ENCODE peak calls at places on chromosomes 12 and 14, in four cellular contexts. W, Q, C and O are unnamed samples.

GRCh38 chr12:52798003-52798670 is 2.2 kb upstream of the KRT3 start:
- DNase-seq in C (peak; percentile 75), Q (no peak), W (no peak), O (peak; percentile 31)

GRCh38 chr12:124545508-124546418 is 21.6 kb downstream of the NCOR2 start:
- DNase-seq in C (peak; percentile 52), W (no peak), Q (no peak), O (peak; percentile 65)

GRCh38 chr14:46048127-46048526 is 603.5 kb downstream of the RPL10L start:
- DNase-seq in Q (no peak), W (peak; percentile 35), C (peak; percentile 3), O (no peak)

GRCh38 chr14:96363751-96364336 is 518 bp downstream of the GSKIP start:
- DNase-seq in Q (no peak), C (peak; percentile 56), W (peak; percentile 55), O (peak; percentile 50)

GRCh38 chr12:122087431-122088180 is 9.1 kb downstream of the MLXIP start:
- DNase-seq in C (no peak), W (no peak), Q (no peak), O (no peak)

GRCh38 chr14:35399083-35399807 is 5.3 kb downstream of the NFKBIA start:
- DNase-seq in C (no peak), W (no peak), Q (no peak), O (no peak)

GRCh38 chr12:42481368-42481767 is 108.2 kb downstream of the PRICKLE1 start:
- DNase-seq in W (no peak), C (no peak), Q (no peak), O (no peak)

GRCh38 chr14:49106721-49107689 is 479.2 kb downstream of the RPS29 start:
- DNase-seq in W (no peak), Q (no peak), C (no peak), O (no peak)

GRCh38 chr14:53035796-53036195 is 84.9 kb upstream of the FERMT2 start:
- DNase-seq in W (no peak), C (peak; percentile 48), Q (no peak), O (peak; percentile 50)

GRCh38 chr14:31717294-31718085 is 156.3 kb downstream of the NUBPL start:
- DNase-seq in C (peak; percentile 26), Q (no peak), W (no peak), O (no peak)

GRCh38 chr14:22980672-22981089 is 1.7 kb downstream of the AJUBA start:
- DNase-seq in C (peak; percentile 67), Q (peak; percentile 34), W (peak; percentile 58), O (peak; percentile 43)

GRCh38 chr12:104909761-104910160 is 48.3 kb downstream of the SLC41A2 start:
- DNase-seq in Q (no peak), W (no peak), C (peak; percentile 40), O (peak; percentile 95)

GRCh38 chr12:127126260-127126628 is 1140.7 kb upstream of the TMEM132C start:
- DNase-seq in C (no peak), Q (no peak), W (no peak), O (no peak)

GRCh38 chr12:47949441-47950341 is 13.7 kb upstream of the TMEM106C start:
- DNase-seq in W (peak; percentile 88), C (peak; percentile 87), Q (peak; percentile 79), O (peak; percentile 81)

GRCh38 chr12:129185855-129186254 is 332.6 kb downstream of the GLT1D1 start:
- DNase-seq in Q (no peak), C (no peak), W (no peak), O (no peak)

GRCh38 chr12:10189653-10190052 is 10.8 kb downstream of the TMEM52B start:
- DNase-seq in W (no peak), Q (peak; percentile 32), C (peak; percentile 79), O (peak; percentile 15)

GRCh38 chr12:71605034-71605433 is 58.6 kb downstream of the ZFC3H1 start:
- DNase-seq in C (no peak), Q (no peak), W (no peak), O (no peak)

GRCh38 chr14:54364555-54365415 is 32.0 kb upstream of the CDKN3 start:
- DNase-seq in Q (peak; percentile 25), C (peak; percentile 89), W (no peak), O (peak; percentile 85)

GRCh38 chr12:49776858-49777257 is 35.5 kb downstream of the TMBIM6 start:
- DNase-seq in W (no peak), C (no peak), Q (no peak), O (no peak)

GRCh38 chr12:52137746-52138145 is 54.1 kb downstream of the KRT80 start:
- DNase-seq in W (no peak), C (no peak), Q (no peak), O (no peak)

GRCh38 chr12:79397609-79398008 is 293.2 kb downstream of the PAWR start:
- DNase-seq in C (no peak), Q (no peak), W (no peak), O (no peak)

GRCh38 chr12:19757317-19757877 is 318.1 kb downstream of the AEBP2 start:
- DNase-seq in W (peak; percentile 52), Q (no peak), C (peak; percentile 59), O (peak; percentile 74)

GRCh38 chr12:108802666-108803036 is 54.7 kb downstream of the SSH1 start:
- DNase-seq in W (no peak), Q (no peak), C (no peak), O (peak; percentile 42)

GRCh38 chr14:93056166-93056839 is 59.4 kb downstream of the ITPK1 start:
- DNase-seq in C (no peak), Q (no peak), W (peak; percentile 49), O (no peak)

GRCh38 chr12:54294152-54294913 is 6.5 kb downstream of the NFE2 start:
- DNase-seq in Q (peak; percentile 58), C (peak; percentile 30), W (peak; percentile 68), O (peak; percentile 40)

GRCh38 chr12:113135178-113136127 is at the start of gene RASAL1:
- DNase-seq in C (no peak), Q (no peak), W (peak; percentile 87), O (no peak)

GRCh38 chr12:28057856-28058615 is 85.5 kb upstream of the PTHLH start:
- DNase-seq in Q (no peak), W (no peak), C (no peak), O (peak; percentile 13)

GRCh38 chr12:114882083-114882482 is 198.1 kb upstream of the TBX3 start:
- DNase-seq in W (no peak), C (no peak), Q (no peak), O (no peak)

GRCh38 chr12:29962276-29963035 is 178.7 kb upstream of the TMTC1 start:
- DNase-seq in Q (no peak), W (no peak), C (no peak), O (no peak)

GRCh38 chr12:22275847-22276246 is 58.7 kb downstream of the ST8SIA1 start:
- DNase-seq in W (peak; percentile 82), C (peak; percentile 100), Q (peak; percentile 75), O (peak; percentile 100)

GRCh38 chr12:1367731-1368285 is 226.6 kb downstream of the FBXL14 start:
- DNase-seq in Q (no peak), W (no peak), C (no peak), O (no peak)

DNA sequence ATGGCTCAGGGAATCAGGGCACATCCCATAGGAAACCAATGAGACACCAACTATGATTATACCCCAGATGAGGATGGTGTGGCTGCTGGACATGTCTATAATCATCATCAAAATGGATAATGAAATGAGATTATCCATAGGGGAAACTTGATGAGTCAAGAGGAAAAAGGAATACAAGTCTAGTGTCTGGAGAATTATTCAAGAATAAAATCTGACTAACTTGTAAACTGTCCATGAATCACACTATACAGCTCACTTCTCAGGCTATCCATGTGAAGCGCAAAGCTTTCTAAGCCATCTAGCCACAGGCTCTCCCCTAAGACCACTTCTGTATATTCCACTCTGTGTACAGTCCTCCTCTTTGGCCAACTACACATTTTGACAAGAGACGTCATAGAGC is 52.5 kb downstream of the DUSP16 start:
- DNase-seq in W (no peak), C (peak; percentile 54), Q (no peak), O (peak; percentile 39)
- H3K4me3 ChIP-seq in W (no peak overlapping the region), C (no peak overlapping the region), Q (no peak overlapping the region), O (no peak overlapping the region)

DNA sequence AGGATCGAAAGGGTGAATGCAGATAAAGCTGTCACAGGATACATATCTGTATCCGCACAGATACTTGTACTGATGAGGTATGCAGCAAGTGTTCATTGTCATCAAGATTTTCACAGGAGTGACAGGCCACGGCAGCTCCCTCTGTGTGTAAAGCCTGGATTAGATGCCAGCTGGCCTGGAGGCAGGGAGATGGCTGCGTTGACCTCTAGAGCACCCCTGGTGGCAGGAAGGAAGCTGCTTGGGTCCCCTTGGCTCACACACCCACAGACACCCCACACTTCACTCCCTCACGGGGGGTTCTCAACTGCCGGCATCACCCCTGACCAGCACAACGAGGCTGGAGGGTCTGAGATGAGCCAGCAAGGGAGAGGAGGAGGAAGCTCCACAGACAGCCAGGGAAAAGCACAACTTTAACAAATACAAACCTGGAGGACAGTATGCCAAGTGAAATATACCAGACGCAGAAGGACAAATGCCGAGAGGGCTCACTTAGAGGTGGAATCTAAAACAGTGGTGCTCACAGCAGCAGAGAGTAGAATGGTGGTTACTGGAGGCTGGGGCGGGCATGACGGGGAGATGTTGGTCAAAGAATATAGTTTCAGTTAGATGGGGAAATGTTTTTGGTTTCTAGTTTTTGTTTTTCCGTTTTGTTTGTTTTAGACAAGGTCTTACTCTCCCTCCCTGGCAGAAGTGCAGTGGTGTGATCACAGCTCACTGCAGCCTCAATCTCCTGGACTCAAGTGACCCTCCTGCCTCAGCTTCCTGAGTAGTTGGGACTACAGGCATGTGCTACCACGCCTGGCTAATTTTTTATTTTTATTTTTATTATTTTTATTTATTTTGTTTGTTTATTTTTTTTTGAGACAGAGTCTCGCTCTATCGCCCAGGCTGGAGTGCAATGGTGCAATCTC is 45.7 kb downstream of the TEAD4 start:
- DNase-seq in W (no peak), C (peak; percentile 6), Q (no peak), O (no peak)
- TF ChIP-seq CTCF in W (no peak), C (peak; percentile 16), Q (peak; percentile 19), O (peak; percentile 20)

GRCh38 chr12:90337018-90337417 is 618.0 kb downstream of the CCER1 start:
- DNase-seq in Q (no peak), C (no peak), W (no peak), O (no peak)
- H3K4me3 ChIP-seq in Q (no peak overlapping the region), C (no peak overlapping the region), W (no peak overlapping the region), O (no peak overlapping the region)

DNA sequence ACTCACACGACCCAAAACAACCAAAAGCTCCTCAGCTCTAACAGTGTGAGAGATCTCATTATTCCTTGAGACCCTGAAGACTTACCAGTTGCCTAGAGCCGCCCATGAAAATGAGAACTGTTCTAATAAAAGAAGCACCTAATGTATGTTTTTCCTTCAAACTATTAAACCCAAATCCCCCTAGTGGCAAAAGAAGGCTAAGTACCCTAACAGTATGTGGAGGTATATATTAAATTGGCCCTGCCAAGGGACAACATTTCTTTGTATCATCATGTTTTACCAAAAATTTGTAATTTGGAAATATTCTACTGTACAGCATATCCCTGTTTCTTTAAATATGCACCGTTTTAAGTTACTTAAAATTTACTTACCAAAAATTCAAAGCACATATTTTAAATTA is 38.0 kb upstream of the PPFIA2 start:
- DNase-seq in C (no peak), Q (no peak), W (peak; percentile 29), O (peak; percentile 9)
- TF ChIP-seq CTCF in C (peak; percentile 47), Q (no peak), W (peak; percentile 19), O (peak; percentile 46)

GRCh38 chr12:13195848-13196301 is 651 bp upstream of the EMP1 start:
- DNase-seq in C (peak; percentile 75), W (peak; percentile 63), Q (no peak), O (peak; percentile 75)

GRCh38 chr12:13198921-13199320 is 2.4 kb downstream of the EMP1 start:
- DNase-seq in Q (no peak), W (no peak), C (peak; percentile 72), O (peak; percentile 68)

GRCh38 chr12:13197526-13198141 is 1.1 kb downstream of the EMP1 start:
- DNase-seq in Q (peak; percentile 52), C (peak; percentile 71), W (no peak), O (peak; percentile 79)

GRCh38 chr12:13196302-13196921 is at the start of gene EMP1:
- DNase-seq in Q (peak; percentile 79), C (peak; percentile 100), W (peak; percentile 97), O (peak; percentile 100)

GRCh38 chr12:13198240-13198639 is 1.7 kb downstream of the EMP1 start:
- DNase-seq in Q (no peak), C (no peak), W (no peak), O (no peak)
- H3K4me3 ChIP-seq in Q (peak overlapping the region; percentile 66), C (peak overlapping the region; percentile 91), W (no peak overlapping the region), O (peak overlapping the region; percentile 97)

GRCh38 chr12:107522692-107523477 is 162.7 kb upstream of the PWP1 start:
- DNase-seq in W (peak; percentile 40), C (no peak), Q (no peak), O (no peak)
- TF ChIP-seq CTCF in W (peak; percentile 21), C (no peak), Q (peak; percentile 7), O (peak; percentile 18)